ENCODE peak calls at places on chromosome 18, in six cellular contexts. H is left ventricle myocardium inferior; E is kidney; Q is iris pigment epithelial cell; N is stimulated activated CD4-positive, alpha-beta T cell treated with anti-CD3 and anti-CD28 coated beads, Interleukin-4, amount 100 ng/mL, for 4 hours; L is A172. P is an unnamed sample.

GRCh38 chr18:2617974-2618373 is 37.6 kb upstream of the SMCHD1 start:
- DNase-seq in H (no peak), E (no peak), Q (peak; percentile 38), N (no peak), L (no peak), P (no peak)

GRCh38 chr18:26479686-26480079 is 68.7 kb downstream of the KCTD1 start:
- DNase-seq in H (no peak), E (no peak), Q (no peak), N (no peak), L (peak; percentile 26), P (no peak)

GRCh38 chr18:23281626-23282436 is 146.5 kb downstream of the CABLES1 start:
- DNase-seq in H (no peak), E (no peak), Q (peak; percentile 70), N (no peak), L (peak; percentile 70), P (no peak)

GRCh38 chr18:3367491-3368091 is 82.4 kb upstream of the TGIF1 start:
- DNase-seq in H (no peak), E (no peak), Q (peak; percentile 84), N (no peak), L (peak; percentile 60), P (peak; percentile 65)

GRCh38 chr18:65592419-65592818 is 158.4 kb upstream of the CDH7 start:
- DNase-seq in H (no peak), E (no peak), Q (no peak), N (no peak), L (no peak), P (no peak)

GRCh38 chr18:48554610-48555400 is 16.0 kb downstream of the CTIF start:
- DNase-seq in H (no peak), E (no peak), Q (no peak), N (no peak), L (no peak), P (no peak)

GRCh38 chr18:10367846-10368245 is 86.6 kb upstream of the APCDD1 start:
- DNase-seq in H (no peak), E (no peak), Q (no peak), N (no peak), L (no peak), P (no peak)

GRCh38 chr18:23452728-23453656 is at the start of gene RIOK3:
- DNase-seq in H (peak; percentile 98), E (peak; percentile 100), Q (peak; percentile 97), N (peak; percentile 84), L (peak; percentile 98), P (peak; percentile 91)

GRCh38 chr18:54388203-54389142 is 30.8 kb downstream of the C18orf54 start:
- DNase-seq in H (no peak), E (no peak), Q (peak; percentile 91), N (no peak), L (peak; percentile 78), P (peak; percentile 69)

GRCh38 chr18:33034212-33034611 is 261.4 kb upstream of the KLHL14 start:
- DNase-seq in H (no peak), E (no peak), Q (no peak), N (no peak), L (no peak), P (no peak)

GRCh38 chr18:13474907-13475306 is 251.5 kb downstream of the FAM210A start:
- DNase-seq in H (no peak), E (no peak), Q (no peak), N (no peak), L (no peak), P (no peak)

GRCh38 chr18:987325-988186 is 82.9 kb downstream of the ADCYAP1 start:
- DNase-seq in H (no peak), E (no peak), Q (peak; percentile 73), N (no peak), L (peak; percentile 97), P (peak; percentile 94)

GRCh38 chr18:37712776-37713175 is 147.2 kb upstream of the CELF4 start:
- DNase-seq in H (no peak), E (no peak), Q (no peak), N (no peak), L (no peak), P (no peak)

GRCh38 chr18:63518178-63519012 is 23.8 kb upstream of the SERPINB12 start:
- DNase-seq in H (no peak), E (no peak), Q (peak; percentile 63), N (peak; percentile 15), L (peak; percentile 57), P (no peak)

P was measured in NCI-H226.